ENCODE peak calls at places on chromosomes 7 and 10, in four cellular contexts. S, T, F and K are unnamed samples.

GRCh38 chr7:100351657-100352058 is 6.3 kb upstream of the PILRB start:
- DNase-seq in S (no peak), T (no peak), F (no peak), K (no peak)

GRCh38 chr7:92461027-92462003 is 14.0 kb downstream of the GATAD1 start:
- DNase-seq in S (peak), T (peak), F (peak), K (peak)

GRCh38 chr10:93097386-93097785 is 23.7 kb downstream of the CYP26A1 start:
- DNase-seq in S (no peak), T (no peak), F (no peak), K (no peak)

GRCh38 chr10:83925133-83925532 is 214.2 kb upstream of the GHITM start:
- DNase-seq in S (no peak), T (no peak), F (no peak), K (no peak)

GRCh38 chr7:25656581-25657026 is 428.3 kb upstream of the NPVF start:
- DNase-seq in S (no peak), T (no peak), F (peak), K (peak)

GRCh38 chr7:19290936-19291335 is 145.7 kb upstream of the FERD3L start:
- DNase-seq in S (no peak), T (no peak), F (no peak), K (no peak)

GRCh38 chr10:97842658-97843295 is 6.9 kb upstream of the GOLGA7B start:
- DNase-seq in S (no peak), T (no peak), F (no peak), K (no peak)

GRCh38 chr10:79070091-79070610 is 1.4 kb downstream of the ZMIZ1 start:
- DNase-seq in S (no peak), T (peak), F (no peak), K (peak)

GRCh38 chr10:126133906-126134703 is 237.7 kb downstream of the FANK1 start:
- DNase-seq in S (no peak), T (no peak), F (no peak), K (peak)

GRCh38 chr10:44950326-44951225 is 9.0 kb upstream of the RASSF4 start:
- DNase-seq in S (no peak), T (no peak), F (no peak), K (no peak)

GRCh38 chr10:133292919-133293809 is 15.5 kb downstream of the TUBGCP2 start:
- DNase-seq in S (no peak), T (no peak), F (peak), K (peak)

GRCh38 chr7:129160161-129160911 is 15.8 kb downstream of the TSPAN33 start:
- DNase-seq in S (no peak), T (no peak), F (no peak), K (no peak)